ENCODE peak calls at places on chromosomes 16 and 17, in five cellular contexts. V, M, Y, W and S are unnamed samples.

GRCh38 chr17:44221072-44221861 is 1.8 kb upstream of the UBTF start:
- DNase-seq in V (peak; percentile 79), M (peak; percentile 69), Y (peak; percentile 80), W (peak; percentile 71), S (peak; percentile 93)

GRCh38 chr17:78935419-78936323 is 10.5 kb upstream of the TIMP2 start:
- DNase-seq in V (peak; percentile 59), M (no peak), Y (peak; percentile 49), W (peak; percentile 89), S (peak; percentile 73)

GRCh38 chr17:50531428-50532025 is 1.0 kb upstream of the EPN3 start:
- DNase-seq in V (no peak), M (no peak), Y (no peak), W (no peak), S (no peak)

GRCh38 chr16:29315916-29316517 is 90.5 kb downstream of the NPIPB11 start:
- DNase-seq in V (no peak), M (no peak), Y (no peak), W (no peak), S (peak; percentile 75)

GRCh38 chr16:85422374-85423185 is 190.5 kb upstream of the GSE1 start:
- DNase-seq in V (peak; percentile 85), M (peak; percentile 93), Y (peak; percentile 95), W (no peak), S (peak; percentile 85)

GRCh38 chr17:77489898-77490265 is 349.1 kb downstream of the SEC14L1 start:
- DNase-seq in V (peak; percentile 62), M (no peak), Y (no peak), W (peak; percentile 82), S (peak; percentile 94)

GRCh38 chr16:87740909-87741424 is 24.8 kb downstream of the KLHDC4 start:
- DNase-seq in V (no peak), M (no peak), Y (no peak), W (no peak), S (no peak)

GRCh38 chr16:3810198-3810664 is 70.3 kb downstream of the CREBBP start:
- DNase-seq in V (no peak), M (no peak), Y (no peak), W (no peak), S (no peak)

GRCh38 chr16:75471723-75472634 is 7.5 kb upstream of the TMEM170A start:
- DNase-seq in V (peak; percentile 61), M (peak; percentile 60), Y (peak; percentile 37), W (peak; percentile 53), S (no peak)

GRCh38 chr16:49788936-49789335 is 67.0 kb downstream of the ZNF423 start:
- DNase-seq in V (no peak), M (no peak), Y (no peak), W (peak; percentile 30), S (no peak)

GRCh38 chr16:12348733-12349704 is 372.5 kb downstream of the SNX29 start:
- DNase-seq in V (no peak), M (no peak), Y (no peak), W (no peak), S (no peak)

GRCh38 chr17:55577011-55577586 is 65.8 kb upstream of the SMIM36 start:
- DNase-seq in V (peak; percentile 36), M (peak; percentile 68), Y (peak; percentile 33), W (peak; percentile 39), S (peak; percentile 86)

GRCh38 chr17:3920940-3921852 is 4.9 kb upstream of the P2RX1 start:
- DNase-seq in V (no peak), M (no peak), Y (no peak), W (no peak), S (no peak)

GRCh38 chr17:16027708-16028584 is 28.3 kb downstream of the TTC19 start:
- DNase-seq in V (no peak), M (peak; percentile 45), Y (no peak), W (no peak), S (no peak)

GRCh38 chr17:13835151-13835550 is 233.4 kb upstream of the HS3ST3A1 start:
- DNase-seq in V (no peak), M (no peak), Y (no peak), W (no peak), S (no peak)

GRCh38 chr16:82855471-82855870 is 228.7 kb downstream of the CDH13 start:
- DNase-seq in V (no peak), M (no peak), Y (no peak), W (no peak), S (no peak)

GRCh38 chr16:90078594-90078895 is 1.4 kb upstream of the PRDM7 start:
- DNase-seq in V (no peak), M (no peak), Y (no peak), W (no peak), S (no peak)

GRCh38 chr17:52170963-52171572 is 12.6 kb upstream of the CA10 start:
- DNase-seq in V (no peak), M (no peak), Y (no peak), W (no peak), S (no peak)

GRCh38 chr17:48970224-48970623 is 1.8 kb upstream of the GIP start:
- DNase-seq in V (no peak), M (no peak), Y (no peak), W (no peak), S (no peak)

GRCh38 chr17:81519284-81520020 is 6.9 kb upstream of the ACTG1 start:
- DNase-seq in V (peak; percentile 87), M (peak; percentile 79), Y (peak; percentile 74), W (peak; percentile 47), S (no peak)

GRCh38 chr17:50768348-50768761 is 1.0 kb upstream of the ANKRD40CL start:
- DNase-seq in V (peak; percentile 95), M (peak; percentile 88), Y (peak; percentile 83), W (no peak), S (peak; percentile 86)

DNA sequence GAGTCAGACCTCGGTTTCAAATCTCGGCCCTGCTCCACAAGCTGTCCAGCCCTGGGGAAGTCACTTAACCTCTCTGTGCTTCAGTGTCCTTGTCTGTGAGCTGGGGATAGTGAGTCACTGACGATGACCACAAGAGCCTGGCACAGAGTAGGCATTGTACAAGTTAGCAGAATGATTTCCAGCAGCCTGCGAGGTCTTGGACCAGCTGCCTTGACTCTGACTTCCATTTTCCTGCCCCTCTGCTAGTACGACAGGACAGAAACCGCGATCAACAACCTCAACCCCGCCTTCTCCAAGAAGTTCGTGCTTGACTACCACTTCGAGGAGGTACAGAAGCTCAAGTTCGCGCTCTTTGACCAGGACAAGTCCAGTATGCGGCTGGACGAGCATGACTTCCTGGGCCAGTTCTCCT is 20.7 kb downstream of the CPNE2 start:
- DNase-seq in V (no peak), M (no peak), Y (no peak), W (no peak), S (no peak)
- TF ChIP-seq CTCF in V (no peak), M (no peak), Y (no peak), W (no peak), S (no peak)

GRCh38 chr17:35344262-35344661 is 29.2 kb downstream of the SLFN11 start:
- DNase-seq in V (no peak), M (no peak), Y (no peak), W (no peak), S (no peak)

GRCh38 chr17:35342207-35342744 is 31.1 kb downstream of the SLFN11 start:
- DNase-seq in V (no peak), M (no peak), Y (no peak), W (no peak), S (no peak)

GRCh38 chr17:35345926-35346771 is 27.3 kb downstream of the SLFN11 start:
- DNase-seq in V (peak; percentile 54), M (peak; percentile 72), Y (peak; percentile 71), W (peak; percentile 51), S (peak; percentile 67)

GRCh38 chr17:35341465-35341992 is 31.9 kb downstream of the SLFN11 start:
- DNase-seq in V (no peak), M (peak; percentile 41), Y (no peak), W (no peak), S (no peak)

DNA sequence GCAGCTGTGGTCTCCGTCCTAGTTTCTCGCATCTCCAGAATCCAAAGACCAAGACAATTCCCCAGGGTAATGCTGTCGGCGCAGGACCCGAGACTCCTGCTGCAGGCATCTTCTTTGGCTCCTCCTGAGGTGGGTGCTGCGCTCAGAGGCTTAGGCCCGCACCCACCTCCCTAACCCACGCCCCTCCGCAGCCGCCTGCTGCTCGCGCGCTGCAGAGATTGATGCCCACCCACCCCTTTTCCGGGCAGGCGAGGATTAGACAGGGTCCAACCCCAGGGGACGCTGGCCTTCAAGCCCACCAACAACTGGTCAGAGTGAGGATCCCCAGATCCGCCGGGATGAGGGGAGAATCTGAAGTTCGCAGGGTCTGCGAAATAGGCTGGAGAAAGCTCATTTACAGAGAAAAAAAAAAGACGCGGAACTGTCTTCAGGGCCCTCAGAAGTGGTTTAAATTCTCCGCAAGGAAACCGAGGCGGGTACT is 27.9 kb downstream of the SLFN11 start:
- DNase-seq in V (no peak), M (no peak), Y (no peak), W (no peak), S (no peak)
- H3K4me3 ChIP-seq in V (no peak overlapping the region), M (peak overlapping the region; percentile 39), Y (no peak overlapping the region), W (peak overlapping the region; percentile 30), S (peak overlapping the region; percentile 7)

GRCh38 chr17:40422990-40423611 is 5.4 kb upstream of the TOP2A start:
- DNase-seq in V (no peak), M (no peak), Y (no peak), W (no peak), S (no peak)

GRCh38 chr17:40425741-40426140 is 8.0 kb upstream of the TOP2A start:
- DNase-seq in V (no peak), M (no peak), Y (no peak), W (no peak), S (peak; percentile 75)

GRCh38 chr17:40431231-40431602 is 12.0 kb upstream of the IGFBP4 start:
- DNase-seq in V (no peak), M (no peak), Y (no peak), W (no peak), S (peak; percentile 34)

GRCh38 chr17:40430272-40431230 is 12.7 kb upstream of the IGFBP4 start:
- DNase-seq in V (no peak), M (no peak), Y (no peak), W (no peak), S (no peak)

DNA sequence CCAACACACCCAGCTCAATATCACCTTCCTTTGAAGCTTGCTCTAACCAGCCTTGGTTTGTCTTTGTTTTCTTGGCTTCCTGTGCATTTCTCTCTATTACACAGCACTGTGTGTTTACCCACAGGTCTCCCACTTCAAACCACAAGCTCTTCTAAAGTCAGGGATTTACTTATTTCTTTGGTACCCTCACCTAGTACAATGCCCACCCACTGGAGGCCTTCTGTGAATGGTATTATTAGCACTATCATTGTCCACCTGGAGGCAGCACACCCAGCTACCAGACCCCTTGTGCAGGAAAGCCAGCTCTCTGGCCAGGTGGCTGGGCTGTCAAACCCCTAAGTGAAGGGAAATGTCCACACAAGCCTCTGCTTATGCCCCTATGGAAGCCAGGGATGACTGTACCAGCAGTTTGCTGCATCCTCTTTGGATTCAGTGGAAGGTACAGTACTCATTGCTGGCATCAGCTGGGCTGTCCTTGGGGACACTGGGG is 9.4 kb upstream of the TOP2A start:
- DNase-seq in V (no peak), M (no peak), Y (no peak), W (no peak), S (no peak)
- TF ChIP-seq CTCF in V (no peak), M (no peak), Y (no peak), W (no peak), S (no peak)

GRCh38 chr17:19644493-19645210 is 3.9 kb upstream of the ALDH3A2 start:
- DNase-seq in V (no peak), M (no peak), Y (no peak), W (no peak), S (no peak)

GRCh38 chr17:19648475-19649406 is at the start of gene ALDH3A2:
- DNase-seq in V (peak; percentile 97), M (peak; percentile 100), Y (peak; percentile 98), W (peak; percentile 98), S (peak; percentile 97)

GRCh38 chr17:19645608-19646250 is 2.8 kb upstream of the ALDH3A2 start:
- DNase-seq in V (peak; percentile 70), M (peak; percentile 43), Y (no peak), W (peak; percentile 25), S (no peak)

GRCh38 chr17:19647697-19648474 is 665 bp upstream of the ALDH3A2 start:
- DNase-seq in V (peak; percentile 65), M (peak; percentile 79), Y (peak; percentile 52), W (peak; percentile 76), S (peak; percentile 94)

GRCh38 chr17:19646788-19647696 is 1.5 kb upstream of the ALDH3A2 start:
- DNase-seq in V (no peak), M (no peak), Y (peak; percentile 45), W (no peak), S (no peak)
- H3K4me3 ChIP-seq in V (no peak overlapping the region), M (peak overlapping the region; percentile 89), Y (no peak overlapping the region), W (no peak overlapping the region), S (no peak overlapping the region)